ENCODE peak calls at places on chromosomes 1 and 21, in ten cellular contexts. One of them, this sample, is unnamed.

GRCh38 chr1:18481190-18481920 is 625 bp downstream of the KLHDC7A start:
- DNase-seq in EL: no peak
- DNase-seq in left colon: peak
- DNase-seq in activated naive CD4-positive, alpha-beta T cell treated with anti-CD3 and anti-CD28 coated beads for 36 hours: no peak
- DNase-seq in GM23248: no peak
- DNase-seq in cerebellum: no peak
- DNase-seq in cardiac fibroblast: no peak
- DNase-seq in NCI-H460: no peak
- DNase-seq in amniotic epithelial cell: no peak
- DNase-seq in heart right ventricle: no peak
- DNase-seq in this sample: no peak

GRCh38 chr1:42266253-42267135 is 68.5 kb downstream of the FOXJ3 start:
- DNase-seq in NCI-H460: no peak
- DNase-seq in activated naive CD4-positive, alpha-beta T cell treated with anti-CD3 and anti-CD28 coated beads for 36 hours: no peak
- DNase-seq in EL: no peak
- DNase-seq in cerebellum: no peak
- DNase-seq in cardiac fibroblast: no peak
- DNase-seq in amniotic epithelial cell: no peak
- DNase-seq in heart right ventricle: no peak
- DNase-seq in GM23248: no peak
- DNase-seq in left colon: no peak
- DNase-seq in this sample: no peak

GRCh38 chr21:28148400-28149064 is 844.1 kb downstream of the LTN1 start:
- DNase-seq in heart right ventricle: peak
- DNase-seq in activated naive CD4-positive, alpha-beta T cell treated with anti-CD3 and anti-CD28 coated beads for 36 hours: no peak
- DNase-seq in EL: peak
- DNase-seq in cerebellum: peak
- DNase-seq in cardiac fibroblast: peak
- DNase-seq in amniotic epithelial cell: peak
- DNase-seq in GM23248: peak
- DNase-seq in NCI-H460: no peak
- DNase-seq in left colon: no peak
- DNase-seq in this sample: no peak

GRCh38 chr1:247328311-247328710 is 3.4 kb downstream of the ZNF496 start:
- DNase-seq in left colon: no peak
- DNase-seq in cardiac fibroblast: no peak
- DNase-seq in cerebellum: no peak
- DNase-seq in activated naive CD4-positive, alpha-beta T cell treated with anti-CD3 and anti-CD28 coated beads for 36 hours: no peak
- DNase-seq in amniotic epithelial cell: no peak
- DNase-seq in NCI-H460: no peak
- DNase-seq in heart right ventricle: no peak
- DNase-seq in GM23248: no peak
- DNase-seq in EL: no peak
- DNase-seq in this sample: no peak

GRCh38 chr1:44842763-44843655 is at the start of gene PTCH2:
- DNase-seq in EL: peak
- DNase-seq in cerebellum: peak
- DNase-seq in NCI-H460: peak
- DNase-seq in heart right ventricle: peak
- DNase-seq in cardiac fibroblast: peak
- DNase-seq in activated naive CD4-positive, alpha-beta T cell treated with anti-CD3 and anti-CD28 coated beads for 36 hours: peak
- DNase-seq in amniotic epithelial cell: peak
- DNase-seq in left colon: peak
- DNase-seq in GM23248: peak
- DNase-seq in this sample: peak

GRCh38 chr1:106755682-106756406 is 300.6 kb upstream of the PRMT6 start:
- DNase-seq in activated naive CD4-positive, alpha-beta T cell treated with anti-CD3 and anti-CD28 coated beads for 36 hours: no peak
- DNase-seq in EL: peak
- DNase-seq in NCI-H460: no peak
- DNase-seq in amniotic epithelial cell: no peak
- DNase-seq in heart right ventricle: no peak
- DNase-seq in cerebellum: no peak
- DNase-seq in GM23248: peak
- DNase-seq in left colon: no peak
- DNase-seq in cardiac fibroblast: peak
- DNase-seq in this sample: no peak

GRCh38 chr1:1664941-1665814 is 6.4 kb upstream of the CDK11B start:
- DNase-seq in GM23248: no peak
- DNase-seq in heart right ventricle: no peak
- DNase-seq in cerebellum: no peak
- DNase-seq in cardiac fibroblast: no peak
- DNase-seq in left colon: no peak
- DNase-seq in NCI-H460: no peak
- DNase-seq in activated naive CD4-positive, alpha-beta T cell treated with anti-CD3 and anti-CD28 coated beads for 36 hours: no peak
- DNase-seq in EL: no peak
- DNase-seq in amniotic epithelial cell: no peak
- DNase-seq in this sample: peak

GRCh38 chr1:23556661-23557470 is 2.4 kb downstream of the ID3 start:
- DNase-seq in amniotic epithelial cell: peak
- DNase-seq in cerebellum: no peak
- DNase-seq in EL: peak
- DNase-seq in NCI-H460: no peak
- DNase-seq in GM23248: peak
- DNase-seq in activated naive CD4-positive, alpha-beta T cell treated with anti-CD3 and anti-CD28 coated beads for 36 hours: no peak
- DNase-seq in cardiac fibroblast: peak
- DNase-seq in heart right ventricle: no peak
- DNase-seq in left colon: no peak
- DNase-seq in this sample: no peak